ENCODE peak calls at places on chromosomes 4 and X, in four cellular contexts. H, N, B and V are unnamed samples.
A peak's percentile ranks its signal among the peaks of the same experiment; 100 is the strongest.

GRCh38 chr4:158941321-158941720 is 161.6 kb upstream of the RAPGEF2 start:
- ATAC-seq in N (no peak), H (no peak), B (no peak), V (no peak)

GRCh38 chrX:103519389-103519788 is at the start of gene RAB40A:
- ATAC-seq in H (no peak), N (no peak), B (no peak), V (no peak)

GRCh38 chrX:136710324-136710951 is 62.5 kb downstream of the CD40LG start:
- ATAC-seq in B (no peak), N (no peak), H (peak; percentile 75), V (no peak)

GRCh38 chr4:18858229-18858922 is 836.8 kb upstream of the LCORL start:
- ATAC-seq in H (no peak), N (no peak), B (no peak), V (no peak)

GRCh38 chr4:188008377-188008776 is 12.8 kb downstream of the ZFP42 start:
- ATAC-seq in B (no peak), H (no peak), N (no peak), V (no peak)

GRCh38 chr4:140374130-140374477 is 658 bp downstream of the SCOC start:
- ATAC-seq in N (no peak), B (no peak), H (no peak), V (no peak)

GRCh38 chr4:120921456-120922389 is 803 bp downstream of the PRDM5 start:
- ATAC-seq in H (no peak), B (no peak), N (peak; percentile 89), V (peak; percentile 79)

GRCh38 chr4:48073567-48074103 is 57.1 kb downstream of the NIPAL1 start:
- ATAC-seq in B (no peak), H (no peak), N (no peak), V (no peak)

GRCh38 chrX:131795442-131796229 is 227.5 kb upstream of the STK26 start:
- ATAC-seq in B (no peak), H (no peak), N (no peak), V (no peak)

GRCh38 chr4:178275671-178276360 is 833.6 kb upstream of the AGA start:
- ATAC-seq in B (no peak), N (no peak), H (peak; percentile 44), V (no peak)

GRCh38 chrX:15350329-15350996 is 15.1 kb upstream of the PIGA start:
- ATAC-seq in B (peak; percentile 54), H (peak; percentile 34), N (no peak), V (no peak)

GRCh38 chrX:30900227-30900626 is 11.2 kb upstream of the TAB3 start:
- ATAC-seq in N (no peak), H (peak; percentile 40), B (no peak), V (no peak)

GRCh38 chr4:112170451-112170993 is 25.3 kb downstream of the FAM241A start:
- ATAC-seq in B (peak; percentile 92), N (no peak), H (no peak), V (peak; percentile 48)

GRCh38 chrX:150984164-150984824 is 1.2 kb downstream of the HMGB3 start:
- ATAC-seq in H (no peak), B (no peak), N (no peak), V (no peak)

GRCh38 chr4:115515379-115516171 is 402.2 kb upstream of the NDST4 start:
- ATAC-seq in B (no peak), H (peak; percentile 95), N (no peak), V (no peak)

GRCh38 chrX:2705036-2705435 is 13.9 kb downstream of the CD99 start:
- ATAC-seq in H (no peak), N (peak; percentile 4), B (no peak), V (peak; percentile 46)

GRCh38 chrX:2705461-2705860 is 14.4 kb downstream of the CD99 start:
- ATAC-seq in H (no peak), N (no peak), B (no peak), V (no peak)

GRCh38 chrX:2708016-2708415 is 16.9 kb downstream of the CD99 start:
- ATAC-seq in N (no peak), B (no peak), H (peak; percentile 31), V (no peak)

GRCh38 chrX:2708601-2709200 is 17.6 kb downstream of the CD99 start:
- ATAC-seq in N (peak; percentile 17), B (no peak), H (peak; percentile 12), V (no peak)

DNA sequence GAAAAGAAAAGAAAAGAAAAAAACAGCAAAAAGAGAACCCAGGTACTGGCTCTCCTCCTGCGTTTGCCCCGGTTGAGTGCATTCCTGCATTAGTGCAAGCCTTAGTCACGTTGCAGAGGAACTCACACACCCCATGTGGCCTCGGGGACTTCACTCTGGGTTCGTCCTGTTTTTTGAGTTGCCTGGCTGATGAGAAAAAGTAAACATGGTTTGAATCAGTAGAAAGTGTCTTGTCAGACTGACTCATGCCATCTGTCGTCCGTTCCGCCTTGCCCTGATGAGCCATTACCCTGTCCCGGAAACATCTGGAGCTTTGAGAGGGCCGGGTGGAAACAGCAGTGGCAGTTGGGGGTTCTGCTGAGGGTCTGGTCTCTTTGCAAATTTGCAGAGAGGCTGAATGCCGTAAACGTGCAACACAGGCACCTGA is 16.3 kb downstream of the CD99 start:
- ATAC-seq in H (peak; percentile 93), N (peak; percentile 80), B (no peak), V (peak; percentile 73)
- TF ChIP-seq EP300 in H (peak; percentile 78), N (peak; percentile 88), B (no peak), V (no peak)

GRCh38 chr4:68683034-68683433 is 12.6 kb upstream of the UGT2B15 start:
- ATAC-seq in B (no peak), N (no peak), H (no peak), V (no peak)
- TF ChIP-seq CTCF in B (no peak), N (no peak), H (no peak), V (no peak)

GRCh38 chr4:183588169-183588675 is 70.8 kb downstream of the RWDD4 start:
- ATAC-seq in N (peak; percentile 84), H (no peak), B (no peak), V (peak; percentile 95)
- TF ChIP-seq EP300 in N (peak; percentile 46), H (no peak), B (no peak), V (peak; percentile 92)

DNA sequence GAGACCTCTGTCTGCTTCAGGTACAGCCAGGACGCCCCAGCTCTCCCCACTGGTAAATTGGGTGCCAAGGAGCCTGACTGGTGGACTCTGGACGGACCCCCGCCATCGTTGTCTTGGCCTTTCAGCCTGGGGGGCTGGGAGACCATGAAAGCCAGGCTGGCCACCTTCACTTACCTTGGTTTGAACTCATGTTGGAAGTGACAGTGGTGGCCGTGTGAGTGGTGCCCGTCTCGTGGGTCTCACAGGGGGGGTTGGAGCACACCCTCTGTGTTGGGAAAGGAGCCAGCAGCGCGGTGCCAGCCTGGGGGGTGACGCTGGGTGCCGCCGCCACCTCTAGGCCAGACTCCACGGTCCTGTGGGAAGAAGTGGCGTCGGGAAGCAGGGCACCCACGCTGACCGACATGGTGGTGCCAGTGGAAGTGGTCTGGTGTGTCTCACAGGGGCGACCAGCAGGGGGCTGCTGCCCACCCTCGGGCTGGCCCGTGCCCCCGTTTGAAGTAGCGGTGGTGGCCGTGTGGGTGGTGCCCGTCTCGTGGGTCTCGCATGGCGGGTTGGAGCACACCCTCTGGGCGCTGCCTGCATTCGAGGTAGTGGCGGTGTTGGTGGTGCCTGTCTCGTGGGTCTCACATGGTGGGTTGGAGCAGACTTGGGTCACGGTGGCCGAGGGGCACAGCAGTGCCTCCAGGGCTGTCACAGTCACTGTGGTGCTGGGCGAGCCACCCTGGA is 9.6 kb upstream of the RENBP start:
- ATAC-seq in N (no peak), B (no peak), H (peak; percentile 10), V (no peak)
- TF ChIP-seq CTCF in N (no peak), B (no peak), H (no peak), V (peak; percentile 3)